ENCODE peak calls at places on chromosomes 3 and 15, in five cellular contexts. C is SIG-M5, J is myocyte, O is astrocyte of the spinal cord, E is SHP77. D is an unnamed sample.

GRCh38 chr15:68586274-68586961 is 7.6 kb downstream of the CORO2B start:
- DNase-seq in E (no peak), J (peak; percentile 24), O (peak; percentile 80), C (no peak), D (no peak)

GRCh38 chr3:127524300-127524896 is 66.1 kb downstream of the TPRA1 start:
- DNase-seq in C (no peak), J (no peak), O (no peak), E (no peak), D (no peak)

GRCh38 chr3:29283297-29283681 is 2.4 kb downstream of the RBMS3 start:
- DNase-seq in E (no peak), O (no peak), C (no peak), J (no peak), D (no peak)

GRCh38 chr15:72155021-72155621 is 36.9 kb downstream of the SENP8 start:
- DNase-seq in J (peak; percentile 64), E (peak; percentile 70), O (peak; percentile 13), C (no peak), D (no peak)

GRCh38 chr3:151085227-151085888 is at the start of gene MED12L:
- DNase-seq in J (peak; percentile 52), E (peak; percentile 31), O (peak; percentile 74), C (no peak), D (peak; percentile 36)

GRCh38 chr3:134754768-134755559 is 40.1 kb upstream of the EPHB1 start:
- DNase-seq in O (peak; percentile 24), J (peak; percentile 60), C (no peak), E (peak; percentile 7), D (no peak)

GRCh38 chr3:108462899-108463298 is 47.5 kb downstream of the MYH15 start:
- DNase-seq in C (no peak), O (peak; percentile 45), J (no peak), E (no peak), D (no peak)

GRCh38 chr15:99454941-99455795 is 110.6 kb upstream of the MEF2A start:
- DNase-seq in C (no peak), O (peak; percentile 93), E (no peak), J (peak; percentile 99), D (peak; percentile 77)

GRCh38 chr15:61906961-61907752 is 153.1 kb downstream of the VPS13C start:
- DNase-seq in J (no peak), O (no peak), E (no peak), C (no peak), D (no peak)

GRCh38 chr3:108383306-108383705 is 87.0 kb downstream of the HHLA2 start:
- DNase-seq in C (no peak), O (no peak), J (no peak), E (no peak), D (no peak)

GRCh38 chr15:29538110-29538509 is 268.5 kb upstream of the NSMCE3 start:
- DNase-seq in J (peak; percentile 1), E (no peak), C (no peak), O (no peak), D (no peak)

GRCh38 chr3:14602804-14603644 is 48.5 kb upstream of the CCDC174 start:
- DNase-seq in C (no peak), J (no peak), O (no peak), E (no peak), D (no peak)

GRCh38 chr3:39268554-39268910 is 11.3 kb downstream of the CX3CR1 start:
- DNase-seq in J (peak; percentile 60), O (no peak), C (no peak), E (no peak), D (no peak)

GRCh38 chr3:53242642-53243041 is 13.2 kb downstream of the TKT start:
- DNase-seq in J (no peak), O (no peak), E (no peak), C (no peak), D (no peak)

GRCh38 chr3:49410844-49411549 is 779 bp downstream of the RHOA start:
- DNase-seq in C (no peak), O (peak; percentile 19), J (no peak), E (no peak), D (no peak)

GRCh38 chr3:12870942-12871341 is 29.6 kb upstream of the RPL32 start:
- DNase-seq in C (no peak), J (peak; percentile 45), E (no peak), O (no peak), D (no peak)

GRCh38 chr3:115512565-115513410 is 110.5 kb upstream of the GAP43 start:
- DNase-seq in O (peak; percentile 60), C (no peak), J (peak; percentile 19), E (peak; percentile 61), D (no peak)

GRCh38 chr15:71687902-71688508 is 122.3 kb upstream of the NR2E3 start:
- DNase-seq in E (no peak), O (peak; percentile 71), C (no peak), J (no peak), D (no peak)

GRCh38 chr3:137792633-137793271 is 28.6 kb downstream of the SOX14 start:
- DNase-seq in E (no peak), J (peak; percentile 34), O (no peak), C (no peak), D (no peak)

GRCh38 chr3:152404976-152405375 is 136.2 kb downstream of the MBNL1 start:
- DNase-seq in E (no peak), O (no peak), J (no peak), C (no peak), D (no peak)

GRCh38 chr3:144801890-144802289 is 830.3 kb downstream of the DIPK2A start:
- DNase-seq in O (no peak), C (no peak), E (no peak), J (no peak), D (no peak)

GRCh38 chr15:67542192-67542461 is 376 bp upstream of the MAP2K5 start:
- DNase-seq in J (no peak), C (no peak), O (peak; percentile 37), E (no peak), D (no peak)

GRCh38 chr15:44035781-44036699 is 159.0 kb downstream of the FRMD5 start:
- DNase-seq in C (no peak), J (no peak), O (peak; percentile 45), E (no peak), D (no peak)

GRCh38 chr3:42042747-42043115 is 48.4 kb upstream of the TRAK1 start:
- DNase-seq in E (no peak), J (peak; percentile 79), C (no peak), O (peak; percentile 45), D (no peak)

GRCh38 chr15:68281008-68281407 is 3.5 kb downstream of the FEM1B start:
- DNase-seq in E (no peak), J (no peak), O (no peak), C (no peak), D (no peak)

GRCh38 chr3:31132132-31132769 is 237.8 kb upstream of the GADL1 start:
- DNase-seq in O (peak; percentile 53), J (peak; percentile 52), C (no peak), E (peak; percentile 4), D (peak; percentile 38)

GRCh38 chr3:168002786-168003368 is 92.8 kb downstream of the GOLIM4 start:
- DNase-seq in C (no peak), O (peak; percentile 68), J (peak; percentile 34), E (peak; percentile 52), D (no peak)

GRCh38 chr3:127546517-127546916 is 44.0 kb downstream of the TPRA1 start:
- DNase-seq in O (no peak), C (no peak), J (peak; percentile 7), E (no peak), D (no peak)

D was measured in astrocyte of the cerebellum.